ENCODE peak calls at places on chromosome 14, in six cellular contexts. Z is K562, E is GM12892, X is GM12878, Y is H1, L is SK-N-SH. H is an unnamed sample.

GRCh38 chr14:65098586-65098985 is 3.7 kb downstream of the MAX start:
- DNase-seq in E (no peak), L (no peak), Z (no peak), Y (no peak), X (peak; percentile 37), H (no peak)

GRCh38 chr14:64806202-64806861 is 73.4 kb downstream of the SPTB start:
- DNase-seq in Z (no peak), Y (no peak), L (no peak), E (no peak), X (no peak), H (no peak)

GRCh38 chr14:24789277-24789832 is 155.4 kb upstream of the GZMB start:
- DNase-seq in E (no peak), X (no peak), Y (no peak), Z (no peak), L (no peak), H (no peak)

GRCh38 chr14:104939666-104940410 is 15.2 kb downstream of the PLD4 start:
- DNase-seq in X (no peak), E (no peak), Z (no peak), Y (no peak), L (no peak), H (no peak)

GRCh38 chr14:51318777-51319176 is 78.7 kb downstream of the TMX1 start:
- DNase-seq in X (no peak), E (no peak), Y (no peak), L (no peak), Z (no peak), H (no peak)

GRCh38 chr14:89027097-89027740 is 202.8 kb downstream of the TTC8 start:
- DNase-seq in Z (peak; percentile 72), L (no peak), X (no peak), E (peak; percentile 92), Y (no peak), H (peak; percentile 94)

GRCh38 chr14:94685166-94685581 is 73.0 kb downstream of the SERPINA3 start:
- DNase-seq in L (peak; percentile 12), X (no peak), Z (no peak), E (no peak), Y (no peak), H (no peak)

GRCh38 chr14:33570717-33571058 is 380.2 kb downstream of the EGLN3 start:
- DNase-seq in L (no peak), Y (no peak), E (no peak), X (no peak), Z (peak; percentile 11), H (no peak)

GRCh38 chr14:94473666-94474410 is 2.2 kb downstream of the SERPINA9 start:
- DNase-seq in Z (no peak), Y (no peak), X (no peak), L (no peak), E (no peak), H (no peak)

GRCh38 chr14:31172084-31172483 is 35.5 kb downstream of the HECTD1 start:
- DNase-seq in L (no peak), Z (no peak), E (no peak), Y (no peak), X (no peak), H (no peak)

GRCh38 chr14:30085943-30086342 is 158.3 kb upstream of the PRKD1 start:
- DNase-seq in X (no peak), Y (no peak), E (no peak), L (no peak), Z (no peak), H (no peak)
- TF ChIP-seq TAF1 in X (no peak), Y (no peak), E (no peak), L (no peak), Z (no peak), H (no peak)

DNA sequence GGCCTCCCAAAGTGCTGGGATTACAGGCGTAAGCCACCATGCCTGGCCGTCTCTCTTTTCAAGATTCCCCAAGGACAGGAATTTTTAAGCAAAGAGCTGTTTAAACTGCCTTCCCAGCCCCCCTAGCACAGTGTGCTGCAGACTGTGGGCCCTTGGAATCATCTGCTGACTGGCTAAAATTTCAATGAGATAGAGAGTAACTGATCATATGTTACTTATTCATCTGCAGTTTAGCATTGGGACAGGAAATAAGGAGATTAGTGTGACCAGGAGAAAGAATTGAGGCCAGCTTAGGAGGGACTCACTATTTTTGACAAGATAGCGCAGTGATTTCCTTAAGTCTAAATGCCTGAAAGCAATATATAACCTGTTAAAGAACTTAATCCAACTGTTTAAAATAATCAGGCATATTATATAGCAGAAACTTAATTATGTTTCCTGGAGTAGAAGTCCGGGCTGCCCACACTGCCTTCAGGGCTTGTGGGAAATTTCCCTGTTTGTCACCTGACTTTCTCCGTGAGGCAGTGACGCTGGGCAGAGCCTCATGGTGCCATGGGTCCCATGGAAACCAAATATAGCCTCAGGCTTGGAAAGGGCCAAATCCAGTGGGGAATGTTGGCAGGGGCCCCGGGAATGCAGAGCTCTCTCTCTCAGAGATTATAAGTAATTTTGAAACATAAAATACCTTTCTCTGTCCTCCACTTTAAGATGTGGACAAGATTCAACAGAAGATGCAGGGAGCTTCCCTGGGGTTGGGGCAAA is 22.8 kb upstream of the CEBPE start:
- DNase-seq in L (peak; percentile 39), Z (no peak), X (no peak), E (no peak), Y (no peak), H (no peak)
- TF ChIP-seq POLR2AphosphoS5 in L (no peak), Z (no peak), X (no peak), E (no peak), Y (no peak), H (no peak)

GRCh38 chr14:54312166-54312801 is 84.5 kb upstream of the CDKN3 start:
- DNase-seq in L (no peak), Z (no peak), X (no peak), E (no peak), Y (no peak), H (no peak)
- TF ChIP-seq TAF1 in L (no peak), Z (no peak), X (no peak), E (no peak), Y (no peak), H (no peak)

GRCh38 chr14:55306938-55307589 is 35.8 kb downstream of the FBXO34 start:
- DNase-seq in X (no peak), E (no peak), L (no peak), Z (no peak), Y (no peak), H (no peak)
- TF ChIP-seq POLR2AphosphoS5 in X (no peak), E (no peak), L (no peak), Z (no peak), Y (no peak), H (no peak)

DNA sequence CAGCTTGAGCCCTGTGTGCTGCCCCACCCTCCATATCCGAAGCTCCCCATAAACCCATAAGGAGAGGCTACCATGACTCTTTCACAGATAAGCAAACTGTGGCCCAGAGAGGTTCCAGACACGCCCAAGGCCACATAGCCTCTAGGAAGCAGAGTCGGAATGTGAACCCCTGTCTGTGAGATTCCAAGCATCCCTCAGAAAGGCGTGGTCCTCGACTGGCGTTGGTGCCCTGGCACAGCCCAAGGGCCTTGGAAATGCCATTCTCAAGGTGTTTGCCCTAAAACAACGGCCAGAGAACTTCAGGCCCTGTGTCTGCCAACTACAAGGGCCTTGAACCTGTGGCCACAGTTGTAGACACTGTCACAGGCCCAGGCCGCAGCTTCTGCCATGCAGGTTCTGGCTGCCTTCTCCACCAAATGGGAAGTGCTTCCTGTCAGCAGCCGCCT is 8.5 kb upstream of the DIO3 start:
- DNase-seq in X (no peak), L (no peak), Z (no peak), E (no peak), Y (no peak), H (no peak)
- TF ChIP-seq TAF1 in X (no peak), L (no peak), Z (no peak), E (no peak), Y (no peak), H (no peak)

H was measured in GM12891.